ENCODE peak calls at places on chromosomes 4 and X, in four cellular contexts. T is transverse colon, W is heart left ventricle, S is GM12878. G is an unnamed sample. For H3K4me1, the result is how much of the 10 kb centered on the place peaks cover.

GRCh38 chr4:159008671-159009070 is 94.2 kb upstream of the RAPGEF2 start:
- DNase-seq in W (no peak), S (no peak), T (no peak), G (no peak)

GRCh38 chr4:183628189-183628588 is 30.8 kb downstream of the RWDD4 start:
- DNase-seq in W (no peak), T (no peak), S (no peak), G (no peak)

GRCh38 chr4:151644625-151645024 is 116.2 kb downstream of the GATB start:
- DNase-seq in W (no peak), T (no peak), S (no peak), G (no peak)

GRCh38 chr4:127685292-127685691 is 44.9 kb upstream of the SLC25A31 start:
- DNase-seq in T (no peak), S (no peak), W (no peak), G (no peak)

GRCh38 chr4:152975615-152976465 is 39.7 kb downstream of the FHDC1 start:
- DNase-seq in S (no peak), W (no peak), T (no peak), G (peak)

GRCh38 chrX:50635811-50636365 is 165.3 kb upstream of the DGKK start:
- DNase-seq in S (no peak), W (no peak), T (no peak), G (no peak)

GRCh38 chr4:26736621-26737020 is 124.0 kb upstream of the STIM2 start:
- DNase-seq in W (no peak), T (no peak), S (no peak), G (no peak)

GRCh38 chrX:40434947-40435346 is 145.8 kb upstream of the ATP6AP2 start:
- DNase-seq in S (no peak), T (no peak), W (peak), G (no peak)

GRCh38 chrX:104195489-104196084 is 29.3 kb downstream of the FAM199X start:
- DNase-seq in S (no peak), W (no peak), T (no peak), G (no peak)

GRCh38 chrX:19709812-19710518 is 177.4 kb downstream of the SH3KBP1 start:
- DNase-seq in T (no peak), S (no peak), W (no peak), G (no peak)

GRCh38 chr4:185721190-185721948 is 90.6 kb downstream of the SORBS2 start:
- DNase-seq in S (no peak), T (no peak), W (no peak), G (no peak)

GRCh38 chr4:42568610-42569207 is 88.2 kb downstream of the ATP8A1 start:
- DNase-seq in S (peak), W (no peak), T (peak), G (no peak)

GRCh38 chrX:119726900-119727555 is 31.4 kb upstream of the SOWAHD start:
- DNase-seq in W (no peak), S (no peak), T (no peak), G (peak)

GRCh38 chr4:183142566-183143545 is 43.8 kb downstream of the WWC2 start:
- DNase-seq in W (no peak), T (peak), S (no peak), G (no peak)

GRCh38 chr4:36128689-36129088 is 115.6 kb downstream of the ARAP2 start:
- DNase-seq in T (no peak), S (no peak), W (no peak), G (no peak)

DNA sequence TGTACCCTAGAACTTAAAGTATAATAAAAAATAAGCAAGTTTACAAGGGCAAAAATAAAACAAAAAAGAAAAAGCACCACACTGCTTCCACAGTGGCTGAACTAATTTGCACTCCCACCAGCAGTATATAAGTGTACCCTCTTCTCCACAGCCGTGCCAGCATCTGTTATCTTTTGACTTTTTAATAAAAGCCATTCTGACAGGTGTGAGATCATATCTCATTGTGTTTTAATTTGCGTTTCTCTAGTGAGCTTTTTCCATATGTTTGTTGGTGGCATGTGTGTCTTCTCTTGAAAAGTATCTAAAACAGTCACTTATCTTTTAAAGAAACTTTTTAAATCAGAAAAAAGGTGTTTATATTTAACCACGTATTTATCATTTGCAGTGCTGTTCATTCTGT is 71.3 kb downstream of the NFKB1 start:
- DNase-seq in W (no peak), T (no peak), S (no peak), G (no peak)
- H3K4me1 ChIP-seq in W (under half), T (under half), S (under half), G (under half)

GRCh38 chr4:76234679-76235044 is 16.9 kb upstream of the FAM47E start:
- DNase-seq in W (no peak), T (no peak), S (no peak), G (no peak)

GRCh38 chr4:76233534-76233933 is 18.0 kb upstream of the FAM47E start:
- DNase-seq in T (no peak), W (no peak), S (no peak), G (no peak)

GRCh38 chr4:76235407-76235806 is 16.1 kb upstream of the FAM47E start:
- DNase-seq in W (no peak), S (no peak), T (no peak), G (no peak)

GRCh38 chr4:76233088-76233487 is 18.4 kb upstream of the FAM47E start:
- DNase-seq in T (no peak), W (no peak), S (no peak), G (no peak)

GRCh38 chr4:76233967-76234678 is 17.4 kb upstream of the FAM47E start:
- DNase-seq in T (peak), S (no peak), W (no peak), G (no peak)
- TF ChIP-seq POLR2A in T (no peak), S (no peak), W (no peak), G (no peak)

GRCh38 chr4:16693040-16693506 is 205.4 kb downstream of the LDB2 start:
- DNase-seq in W (no peak), T (peak), S (no peak), G (no peak)

GRCh38 chr4:16694491-16695276 is 203.8 kb downstream of the LDB2 start:
- DNase-seq in T (no peak), W (no peak), S (no peak), G (no peak)

GRCh38 chr4:16692021-16692420 is 206.4 kb downstream of the LDB2 start:
- DNase-seq in S (no peak), T (no peak), W (no peak), G (no peak)

GRCh38 chr4:16692493-16692892 is 206.0 kb downstream of the LDB2 start:
- DNase-seq in S (no peak), T (no peak), W (no peak), G (no peak)

DNA sequence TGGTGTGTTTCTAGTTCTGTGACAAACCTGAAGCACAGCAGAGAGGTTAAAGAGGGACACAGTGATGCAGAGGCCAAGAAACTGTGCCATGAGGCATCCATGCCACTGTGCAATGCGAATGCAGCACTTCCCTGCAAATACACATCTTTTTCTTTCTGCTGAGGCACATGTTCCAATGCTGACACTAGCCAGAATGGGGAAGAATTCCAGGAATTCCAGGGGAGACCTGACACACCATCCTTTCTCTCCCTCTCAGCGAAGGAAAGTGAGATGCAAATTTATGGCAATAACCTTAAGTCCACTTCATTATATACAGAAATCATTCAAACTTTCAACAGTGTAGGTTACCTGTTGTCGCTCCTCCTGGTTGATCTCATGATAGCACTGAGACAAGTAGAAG is 204.8 kb downstream of the LDB2 start:
- DNase-seq in W (no peak), T (no peak), S (no peak), G (no peak)
- H3K4me1 ChIP-seq in W (under half), T (under half), S (under half), G (under half)

GRCh38 chr4:38869511-38869910 is 1.9 kb downstream of the FAM114A1 start:
- DNase-seq in T (no peak), S (no peak), W (no peak), G (no peak)

GRCh38 chr4:38865445-38865844 is 2.2 kb upstream of the FAM114A1 start:
- DNase-seq in T (peak), W (no peak), S (no peak), G (no peak)

GRCh38 chr4:38868055-38868965 is 704 bp downstream of the FAM114A1 start:
- DNase-seq in T (peak), S (no peak), W (peak), G (no peak)

GRCh38 chr4:38866973-38867477 is 581 bp upstream of the FAM114A1 start:
- DNase-seq in W (no peak), S (no peak), T (no peak), G (no peak)

GRCh38 chr4:38867478-38868054 is at the start of gene FAM114A1:
- DNase-seq in S (no peak), W (peak), T (peak), G (peak)
- TF ChIP-seq POLR2A in S (peak), W (no peak), T (peak), G (no peak)

GRCh38 chr4:5776510-5776909 is 65.5 kb downstream of the EVC start:
- DNase-seq in W (no peak), T (no peak), S (no peak), G (no peak)
- H3K4me1 ChIP-seq in W (under half), T (under half), S (under half), G (under half)

DNA sequence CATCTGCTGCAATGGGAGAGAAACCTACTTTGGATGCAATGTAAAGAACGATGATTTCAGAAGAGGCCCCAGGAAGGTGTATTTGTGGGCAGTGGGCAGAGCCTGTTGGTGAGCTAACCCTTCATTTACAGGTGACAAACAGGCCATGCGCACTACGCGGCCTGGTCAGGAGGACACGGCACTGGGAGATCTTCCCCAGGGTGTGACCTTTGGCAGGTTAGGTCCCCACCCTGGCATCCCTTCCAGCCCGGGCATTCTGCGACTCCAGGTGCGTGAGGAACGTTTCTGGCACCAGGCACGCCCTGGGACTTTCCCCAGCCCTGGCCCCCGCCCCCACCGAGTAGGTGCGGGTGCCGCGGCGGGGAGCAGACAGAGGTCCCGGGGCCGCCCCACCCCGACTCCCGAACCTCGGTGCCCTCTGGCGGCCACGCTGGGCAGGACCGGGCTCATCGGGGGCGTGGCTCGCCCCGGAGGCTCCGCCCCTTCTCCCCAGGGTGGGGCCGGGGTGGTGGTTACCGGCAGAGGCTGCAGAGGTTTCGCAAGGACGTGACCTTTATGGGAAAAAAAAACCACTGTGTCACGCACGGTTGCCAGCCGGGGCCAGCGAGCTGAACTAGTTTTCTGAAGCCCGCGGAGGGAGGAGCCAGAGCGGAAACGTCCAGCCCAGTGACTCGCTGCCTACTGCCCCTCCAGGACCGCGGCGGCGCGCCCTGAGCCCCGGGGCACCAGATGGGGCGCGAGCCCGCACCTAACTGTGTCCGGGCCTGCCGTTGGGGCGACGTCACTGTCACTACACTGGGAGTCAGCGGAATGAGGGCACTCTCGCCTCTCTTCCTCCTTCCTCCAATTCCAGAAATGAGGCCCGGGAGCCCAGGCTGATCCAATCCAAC is 5.0 kb upstream of the NYX start:
- DNase-seq in W (peak), S (peak), T (peak), G (peak)
- TF ChIP-seq POLR2A in W (peak), S (peak), T (peak), G (no peak)

GRCh38 chr4:7909966-7910720 is 29.5 kb downstream of the AFAP1 start:
- DNase-seq in W (no peak), T (no peak), S (no peak), G (no peak)

GRCh38 chr4:7911044-7911578 is 28.6 kb downstream of the AFAP1 start:
- DNase-seq in T (no peak), S (no peak), W (no peak), G (no peak)

GRCh38 chr4:7910721-7911015 is 29.0 kb downstream of the AFAP1 start:
- DNase-seq in W (no peak), S (no peak), T (no peak), G (no peak)

GRCh38 chr4:7908668-7909067 is 31.0 kb downstream of the AFAP1 start:
- DNase-seq in S (no peak), W (no peak), T (no peak), G (no peak)

DNA sequence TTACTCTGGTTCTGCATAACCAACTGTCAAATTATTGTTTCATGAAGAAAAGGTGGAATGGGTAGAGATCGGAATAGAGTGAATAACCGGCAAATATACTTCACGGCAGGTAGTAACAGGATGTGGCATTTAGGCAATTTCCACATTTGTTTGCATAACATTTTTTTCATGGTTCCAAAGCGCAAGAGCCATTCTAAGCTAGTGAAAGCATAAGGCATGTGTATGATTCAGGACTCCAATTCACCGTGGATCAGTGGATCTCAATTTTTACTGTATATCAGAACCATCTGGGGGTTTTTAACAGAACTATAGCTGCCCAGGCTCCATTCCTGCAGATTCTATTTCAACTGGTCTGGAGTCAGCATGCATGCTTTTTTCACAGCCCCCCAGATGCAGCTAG is 30.2 kb downstream of the AFAP1 start:
- DNase-seq in T (no peak), W (no peak), S (no peak), G (no peak)
- H3K4me1 ChIP-seq in T (under half), W (under half), S (under half), G (half or more)

G was measured in spleen.